ENCODE peak calls at places on chromosomes 5 and 9, in seven cellular contexts. M, H, Z, Y, D, F and C are unnamed samples.
A peak's percentile ranks its signal among the peaks of the same experiment; 100 is the strongest.

GRCh38 chr5:109844695-109845094 is 155.0 kb downstream of the MAN2A1 start:
- DNase-seq in M (no peak), H (no peak), Z (no peak), Y (no peak), D (no peak), F (no peak), C (no peak)

GRCh38 chr9:128396970-128397613 is 23.6 kb upstream of the CERCAM start:
- DNase-seq in M (no peak), H (no peak), Z (peak; percentile 75), Y (no peak), D (no peak), F (no peak), C (no peak)

GRCh38 chr9:137441289-137441934 is at the start of gene ENTPD8:
- DNase-seq in M (no peak), H (no peak), Z (peak; percentile 95), Y (no peak), D (no peak), F (peak; percentile 67), C (peak; percentile 77)

GRCh38 chr5:92637960-92638359 is 943.1 kb downstream of the NR2F1-AS1 start:
- DNase-seq in M (no peak), H (no peak), Z (no peak), Y (no peak), D (no peak), F (no peak), C (no peak)

GRCh38 chr5:74093501-74093993 is 467.6 kb downstream of the ARHGEF28 start:
- DNase-seq in M (no peak), H (no peak), Z (no peak), Y (no peak), D (no peak), F (no peak), C (no peak)

GRCh38 chr9:129287595-129288305 is 109.7 kb upstream of the IER5L start:
- DNase-seq in M (no peak), H (no peak), Z (no peak), Y (no peak), D (no peak), F (no peak), C (peak; percentile 81)

GRCh38 chr9:72680593-72681317 is 159.3 kb downstream of the TMC1 start:
- DNase-seq in M (no peak), H (no peak), Z (peak; percentile 77), Y (no peak), D (no peak), F (peak; percentile 84), C (no peak)

GRCh38 chr9:69380301-69380700 is 55.3 kb downstream of the ENTREP1 start:
- DNase-seq in M (no peak), H (no peak), Z (no peak), Y (no peak), D (no peak), F (no peak), C (no peak)

GRCh38 chr5:121758640-121759039 is 93.0 kb upstream of the FTMT start:
- DNase-seq in M (no peak), H (no peak), Z (no peak), Y (no peak), D (no peak), F (no peak), C (no peak)

GRCh38 chr9:111983484-111983908 is 86.9 kb downstream of the UGCG start:
- DNase-seq in M (no peak), H (no peak), Z (no peak), Y (no peak), D (no peak), F (no peak), C (no peak)

GRCh38 chr5:73201547-73202513 is 28.8 kb downstream of the TMEM174 start:
- DNase-seq in M (no peak), H (peak; percentile 75), Z (peak; percentile 98), Y (peak; percentile 31), D (peak; percentile 65), F (no peak), C (no peak)

GRCh38 chr5:141650851-141651727 is at the start of gene FCHSD1:
- DNase-seq in M (no peak), H (no peak), Z (peak; percentile 96), Y (peak; percentile 66), D (peak; percentile 85), F (peak; percentile 32), C (no peak)

GRCh38 chr5:141223112-141223783 is at the start of gene PCDHB14:
- DNase-seq in M (no peak), H (no peak), Z (peak; percentile 70), Y (no peak), D (peak; percentile 43), F (peak; percentile 58), C (no peak)

GRCh38 chr5:53037141-53037859 is 48.1 kb downstream of the ITGA2 start:
- DNase-seq in M (peak; percentile 20), H (no peak), Z (no peak), Y (no peak), D (no peak), F (peak; percentile 77), C (no peak)

GRCh38 chr5:116492016-116492623 is 82.5 kb downstream of the SEMA6A start:
- DNase-seq in M (peak; percentile 73), H (no peak), Z (no peak), Y (no peak), D (no peak), F (no peak), C (no peak)

GRCh38 chr5:175059687-175060194 is 335.4 kb downstream of the MSX2 start:
- DNase-seq in M (no peak), H (no peak), Z (peak; percentile 89), Y (no peak), D (peak; percentile 72), F (peak; percentile 74), C (no peak)

GRCh38 chr9:99000480-99001395 is 57.0 kb downstream of the COL15A1 start:
- DNase-seq in M (no peak), H (no peak), Z (peak; percentile 46), Y (peak; percentile 40), D (no peak), F (peak; percentile 16), C (no peak)

GRCh38 chr9:92970467-92970923 is 23.2 kb downstream of the FGD3 start:
- DNase-seq in M (no peak), H (no peak), Z (peak; percentile 89), Y (no peak), D (peak; percentile 90), F (no peak), C (no peak)

GRCh38 chr9:121463026-121463827 is 36.4 kb downstream of the GGTA1 start:
- DNase-seq in M (no peak), H (no peak), Z (peak; percentile 73), Y (no peak), D (peak; percentile 39), F (no peak), C (no peak)

GRCh38 chr9:111572945-111573604 is 26.4 kb downstream of the PTGR1 start:
- DNase-seq in M (peak; percentile 61), H (no peak), Z (no peak), Y (no peak), D (no peak), F (peak; percentile 23), C (no peak)